ENCODE peak calls at places on chromosomes 2 and 18, in seven cellular contexts. Z is IMR-90, F is suprapubic skin, O is endothelial cell of umbilical vein, W is adrenal gland, G is K562, A is A549. H is an unnamed sample.

GRCh38 chr18:43794363-43794762 is 517.1 kb upstream of the SYT4 start:
- DNase-seq in W (no peak), A (no peak), F (no peak), G (no peak), O (no peak), Z (no peak), H (no peak)

GRCh38 chr2:69829243-69830044 is at the start of gene GMCL1:
- DNase-seq in G (peak), Z (peak), W (peak), A (peak), F (peak), O (peak), H (peak)

GRCh38 chr2:25976884-25977741 is 5.2 kb downstream of the KIF3C start:
- DNase-seq in W (no peak), Z (no peak), A (peak), O (peak), F (no peak), G (peak), H (no peak)

GRCh38 chr2:159921752-159922404 is 123.9 kb upstream of the CD302 start:
- DNase-seq in O (peak), F (peak), A (peak), W (peak), Z (peak), G (peak), H (peak)

GRCh38 chr2:67057901-67058703 is 339.0 kb upstream of the ETAA1 start:
- DNase-seq in A (no peak), Z (peak), W (peak), O (no peak), F (no peak), G (no peak), H (no peak)

GRCh38 chr2:187390891-187391290 is 57.2 kb downstream of the CALCRL start:
- DNase-seq in W (no peak), O (peak), A (peak), G (no peak), Z (peak), F (no peak), H (no peak)

GRCh38 chr18:21742323-21742687 is 1.7 kb downstream of the MIB1 start:
- DNase-seq in Z (peak), A (no peak), O (peak), W (no peak), F (no peak), G (no peak), H (no peak)

GRCh38 chr2:157838442-157839161 is 37.5 kb downstream of the ACVR1 start:
- DNase-seq in F (no peak), O (peak), A (peak), W (peak), Z (peak), G (peak), H (peak)

GRCh38 chr2:11774600-11774999 is 28.2 kb downstream of the LPIN1 start:
- DNase-seq in G (no peak), F (no peak), Z (no peak), W (no peak), A (no peak), O (no peak), H (no peak)

GRCh38 chr2:36511858-36512630 is 85.9 kb downstream of the FEZ2 start:
- DNase-seq in W (no peak), A (no peak), F (no peak), G (peak), Z (no peak), O (no peak), H (no peak)

GRCh38 chr2:176080540-176081355 is 3.0 kb downstream of the EVX2 start:
- DNase-seq in A (no peak), F (no peak), Z (no peak), G (no peak), W (no peak), O (no peak), H (no peak)

GRCh38 chr18:32438173-32438572 is 32.5 kb downstream of the GAREM1 start:
- DNase-seq in A (no peak), G (no peak), O (no peak), F (no peak), W (peak), Z (no peak), H (peak)

GRCh38 chr18:32439241-32439640 is 31.4 kb downstream of the GAREM1 start:
- DNase-seq in O (no peak), W (no peak), F (no peak), A (no peak), Z (no peak), G (no peak), H (no peak)

GRCh38 chr18:32440478-32440877 is 30.2 kb downstream of the GAREM1 start:
- DNase-seq in W (no peak), O (no peak), G (no peak), F (no peak), A (no peak), Z (no peak), H (no peak)

GRCh38 chr18:32441536-32441935 is 29.1 kb downstream of the GAREM1 start:
- DNase-seq in F (no peak), O (no peak), W (no peak), Z (no peak), G (no peak), A (no peak), H (no peak)

GRCh38 chr18:32439802-32440201 is 30.9 kb downstream of the GAREM1 start:
- DNase-seq in F (no peak), W (no peak), Z (no peak), O (peak), G (no peak), A (peak), H (peak)
- TF ChIP-seq CTCF in F (no peak), W (no peak), Z (peak), O (peak), G (no peak), A (no peak), H (peak)

DNA sequence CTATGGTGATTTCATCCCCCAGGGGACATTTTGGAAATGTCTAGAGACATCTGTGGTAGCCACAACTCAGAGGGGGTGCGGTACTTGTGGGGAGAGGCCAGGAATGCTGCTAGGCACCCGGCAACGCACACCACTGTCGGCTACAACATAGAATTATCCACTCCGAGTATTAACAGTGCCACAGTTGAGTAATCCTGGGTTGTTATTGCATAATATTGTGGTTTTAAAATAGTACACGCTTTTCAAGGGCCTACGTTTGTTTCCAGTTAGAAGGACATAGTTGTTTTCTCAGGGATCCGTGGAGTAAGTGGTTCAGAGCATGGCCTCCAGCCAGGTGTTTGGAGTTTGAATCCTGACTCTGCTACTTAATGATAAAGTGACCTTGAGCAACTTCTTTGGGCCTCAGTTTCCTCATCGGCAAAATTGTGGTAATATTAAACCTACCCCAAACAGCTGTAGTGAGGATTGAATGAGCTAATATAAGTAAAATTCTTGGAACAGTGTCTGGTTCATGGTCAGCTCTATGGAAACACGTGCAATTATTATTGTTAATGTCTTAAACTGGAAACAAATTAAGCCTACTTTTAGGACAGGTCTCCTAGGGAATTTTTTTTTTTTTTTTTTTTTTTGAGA is 24.5 kb downstream of the CYP27A1 start:
- DNase-seq in O (peak), A (no peak), F (peak), G (no peak), W (peak), Z (peak), H (peak)
- TF ChIP-seq POLR2A in O (no peak), A (no peak), F (no peak), G (no peak), W (peak), Z (no peak), H (no peak)

GRCh38 chr2:85015653-85016360 is 44.8 kb downstream of the KCMF1 start:
- DNase-seq in W (no peak), O (no peak), A (no peak), G (no peak), F (no peak), Z (no peak), H (no peak)

GRCh38 chr2:85012855-85013254 is 41.9 kb downstream of the KCMF1 start:
- DNase-seq in A (no peak), G (no peak), Z (peak), F (no peak), O (no peak), W (no peak), H (no peak)

GRCh38 chr2:85018049-85018447 is 47.1 kb downstream of the KCMF1 start:
- DNase-seq in G (no peak), W (no peak), O (no peak), F (no peak), A (no peak), Z (peak), H (no peak)

GRCh38 chr2:85019121-85019520 is 48.2 kb downstream of the KCMF1 start:
- DNase-seq in O (no peak), F (no peak), A (no peak), Z (no peak), G (no peak), W (no peak), H (no peak)

DNA sequence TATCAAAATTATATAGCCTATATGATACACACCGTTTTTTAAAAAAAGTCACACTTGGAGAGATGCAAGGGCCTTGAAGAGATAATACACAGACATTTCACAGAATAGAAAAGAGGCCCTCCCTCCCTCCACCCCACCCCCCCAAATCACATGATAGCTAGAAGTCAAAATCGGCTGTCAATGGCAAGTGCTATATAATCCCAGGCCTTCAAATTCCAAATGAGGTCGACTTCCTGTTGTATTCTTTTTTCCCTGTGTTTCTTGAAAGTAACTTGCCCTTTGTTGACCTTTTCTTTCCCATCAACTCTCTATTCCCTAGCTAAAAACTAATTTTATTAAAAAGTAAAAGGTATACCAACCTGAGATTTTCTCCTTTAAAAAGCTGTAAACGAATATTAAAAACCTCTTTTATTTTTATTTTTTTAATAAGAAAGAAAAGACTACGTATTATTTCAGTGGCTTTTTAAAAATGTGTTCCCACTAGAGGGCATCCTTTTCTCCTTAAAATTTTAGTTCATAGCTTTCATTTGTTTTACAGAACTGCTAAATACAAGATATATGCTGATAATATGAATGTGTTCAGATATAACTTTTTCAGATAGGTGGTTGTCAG is 46.6 kb downstream of the KCMF1 start:
- DNase-seq in Z (peak), A (no peak), F (no peak), W (no peak), G (no peak), O (peak), H (no peak)
- TF ChIP-seq CTCF in Z (peak), A (peak), F (peak), W (peak), G (peak), O (no peak), H (peak)

GRCh38 chr2:229154381-229154780 is 116.7 kb downstream of the PID1 start:
- DNase-seq in W (no peak), O (no peak), A (no peak), Z (peak), F (no peak), G (no peak), H (no peak)
- TF ChIP-seq POLR2A in W (no peak), O (no peak), A (no peak), Z (no peak), F (no peak), G (no peak), H (no peak)

DNA sequence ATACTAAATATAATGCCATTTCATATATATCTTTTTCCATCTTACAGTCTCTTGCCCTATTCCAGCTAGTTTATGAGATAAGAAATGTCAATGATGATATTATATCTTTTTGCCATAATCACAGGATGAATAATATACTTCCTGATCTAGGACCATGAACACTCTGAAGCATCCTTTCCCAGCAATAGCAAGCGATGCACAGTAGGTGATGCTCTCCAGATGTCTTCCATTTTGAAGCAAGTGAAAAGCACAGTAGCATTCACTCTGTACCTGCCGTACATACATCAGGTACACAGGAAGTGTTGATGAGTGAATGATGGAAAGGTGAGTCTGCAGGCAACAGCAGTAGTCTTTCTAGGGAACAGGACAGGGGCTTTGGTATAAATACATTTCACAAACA is 8.6 kb upstream of the SULT1C4 start:
- DNase-seq in G (no peak), Z (no peak), F (no peak), W (no peak), A (no peak), O (no peak), H (no peak)
- TF ChIP-seq CTCF in G (no peak), Z (no peak), F (no peak), W (no peak), A (no peak), O (no peak), H (no peak)

GRCh38 chr18:58078889-58079573 is 35.0 kb downstream of the NEDD4L start:
- DNase-seq in O (no peak), F (no peak), G (peak), A (no peak), Z (no peak), W (no peak), H (no peak)
- TF ChIP-seq POLR2A in O (no peak), F (no peak), G (no peak), A (no peak), Z (no peak), W (no peak), H (no peak)

GRCh38 chr2:73938761-73939352 is 12.2 kb downstream of the DGUOK start:
- DNase-seq in Z (peak), A (no peak), W (no peak), G (no peak), O (no peak), F (no peak), H (no peak)

GRCh38 chr2:73937103-73937885 is 10.6 kb downstream of the DGUOK start:
- DNase-seq in G (no peak), A (no peak), O (no peak), F (no peak), W (no peak), Z (no peak), H (no peak)

GRCh38 chr2:73937899-73938298 is 11.2 kb downstream of the DGUOK start:
- DNase-seq in W (no peak), G (no peak), A (no peak), F (no peak), O (no peak), Z (no peak), H (no peak)

GRCh38 chr2:73942664-73943063 is 16.0 kb downstream of the DGUOK start:
- DNase-seq in W (no peak), G (no peak), O (no peak), A (no peak), Z (no peak), F (no peak), H (no peak)

GRCh38 chr2:73939419-73939818 is 12.7 kb downstream of the DGUOK start:
- DNase-seq in F (no peak), Z (peak), A (no peak), O (no peak), G (no peak), W (no peak), H (peak)
- TF ChIP-seq CTCF in F (no peak), Z (no peak), A (no peak), O (no peak), G (peak), W (no peak), H (no peak)

DNA sequence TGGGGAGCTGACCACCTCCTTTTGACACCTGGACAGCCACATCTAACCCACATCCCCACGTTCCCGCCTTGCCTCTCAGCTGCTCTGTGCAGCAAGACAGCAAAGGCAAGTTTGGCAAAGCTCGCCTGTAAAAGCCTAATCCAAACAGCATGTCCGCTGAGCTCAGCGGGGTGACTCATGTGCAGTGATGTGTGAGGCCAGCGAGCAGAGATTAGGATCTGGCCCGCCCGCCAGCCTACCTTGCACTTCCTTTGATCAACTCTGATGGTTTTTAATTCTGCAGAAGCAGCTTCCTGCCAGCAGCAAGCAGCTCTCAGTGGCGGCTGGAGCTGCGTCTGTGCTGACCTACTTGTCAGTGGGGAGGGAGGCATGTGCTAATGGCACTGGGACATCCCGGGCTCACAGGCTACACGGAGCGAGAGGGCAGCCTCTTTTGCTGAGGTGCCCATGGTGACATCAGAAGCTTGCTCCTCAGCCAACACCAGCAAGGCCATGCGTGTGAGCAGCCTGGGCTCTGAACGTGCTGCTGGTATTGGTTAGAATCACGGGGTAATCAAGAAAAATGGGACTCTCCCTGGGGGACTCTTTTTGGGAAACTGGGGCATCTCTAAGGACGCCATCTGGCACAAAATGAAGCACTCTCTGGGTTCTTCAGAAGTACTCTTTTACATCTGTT is 36.0 kb upstream of the EML4 start:
- DNase-seq in Z (peak), A (peak), F (peak), W (peak), O (peak), G (peak), H (peak)
- TF ChIP-seq POLR2A in Z (peak), A (no peak), F (peak), W (peak), O (no peak), G (no peak), H (no peak)

GRCh38 chr2:235936493-235936892 is 231.7 kb downstream of the GBX2 start:
- DNase-seq in O (peak), F (no peak), Z (no peak), A (no peak), W (no peak), G (peak), H (no peak)
- TF ChIP-seq CTCF in O (peak), F (no peak), Z (peak), A (peak), W (no peak), G (no peak), H (peak)

H was measured in heart left ventricle.